ENCODE peak calls at places on chromosome 5, in four cellular contexts. D is AG04450, Y is A549, T is uterus. S is an unnamed sample. For H3K9me3, the result is how much of the 10 kb centered on the place peaks cover.

GRCh38 chr5:58891072-58891970 is 308.4 kb downstream of the RAB3C start:
- DNase-seq in T (peak), D (peak), Y (peak), S (no peak)

GRCh38 chr5:37103302-37103701 is 145.9 kb downstream of the CPLANE1 start:
- DNase-seq in T (no peak), D (no peak), Y (no peak), S (no peak)

GRCh38 chr5:68396722-68397121 is 181.2 kb downstream of the PIK3R1 start:
- DNase-seq in Y (peak), T (no peak), D (no peak), S (no peak)

GRCh38 chr5:53730938-53731337 is 170.5 kb downstream of the NDUFS4 start:
- DNase-seq in D (no peak), Y (no peak), T (no peak), S (no peak)

GRCh38 chr5:145739824-145740223 is 95.3 kb downstream of the PRELID2 start:
- DNase-seq in Y (no peak), D (no peak), T (no peak), S (no peak)

GRCh38 chr5:40385544-40385943 is 294.2 kb upstream of the PTGER4 start:
- DNase-seq in T (no peak), D (peak), Y (no peak), S (no peak)

GRCh38 chr5:130198927-130199326 is 294.7 kb downstream of the CHSY3 start:
- DNase-seq in D (peak), Y (peak), T (no peak), S (no peak)

GRCh38 chr5:95919658-95920057 is 42.0 kb downstream of the ELL2 start:
- DNase-seq in T (no peak), D (no peak), Y (no peak), S (no peak)

GRCh38 chr5:155661859-155662258 is 648.3 kb downstream of the KIF4B start:
- DNase-seq in T (no peak), Y (no peak), D (no peak), S (no peak)

GRCh38 chr5:17374157-17374556 is 123.9 kb upstream of the TAF11L2 start:
- DNase-seq in Y (peak), T (no peak), D (no peak), S (no peak)

GRCh38 chr5:10090074-10090473 is 159.6 kb downstream of the ATPSCKMT start:
- DNase-seq in D (no peak), Y (no peak), T (no peak), S (no peak)

GRCh38 chr5:56522169-56522568 is 289.0 kb upstream of the ANKRD55 start:
- DNase-seq in T (no peak), D (no peak), Y (no peak), S (no peak)
- H3K9me3 ChIP-seq in T (under half), D (under half), Y (under half), S (under half)

GRCh38 chr5:170166101-170166500 is 60.4 kb downstream of the FOXI1 start:
- DNase-seq in D (no peak), T (no peak), Y (no peak), S (no peak)

GRCh38 chr5:170169996-170170395 is 62.8 kb upstream of the C5orf58 start:
- DNase-seq in T (no peak), D (no peak), Y (no peak), S (no peak)

GRCh38 chr5:170164921-170165320 is 59.2 kb downstream of the FOXI1 start:
- DNase-seq in D (no peak), T (no peak), Y (no peak), S (no peak)

GRCh38 chr5:170168797-170169196 is 63.1 kb downstream of the FOXI1 start:
- DNase-seq in D (no peak), T (no peak), Y (no peak), S (no peak)

DNA sequence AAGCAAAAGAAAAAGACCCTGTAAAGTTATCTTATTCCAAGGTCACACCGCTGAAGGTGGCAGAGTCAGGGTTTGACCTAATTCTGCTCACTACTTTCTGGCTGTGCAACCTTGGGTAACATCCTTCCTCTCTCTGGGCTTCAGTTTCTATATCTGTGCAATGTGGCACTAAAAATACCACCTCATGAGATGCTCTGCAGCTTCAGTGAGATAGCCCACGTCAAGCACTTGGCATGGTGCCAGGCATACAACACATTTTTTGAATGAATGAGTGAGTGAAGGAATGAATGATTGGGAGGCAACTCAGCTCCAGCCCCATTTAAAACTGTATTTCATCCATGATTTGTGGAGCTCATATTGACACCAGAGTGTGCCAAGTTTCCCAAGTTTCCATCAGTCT is 62.3 kb downstream of the FOXI1 start:
- DNase-seq in D (no peak), T (no peak), Y (no peak), S (no peak)
- H3K4me3 ChIP-seq in D (no peak), T (no peak), Y (no peak), S (no peak)

DNA sequence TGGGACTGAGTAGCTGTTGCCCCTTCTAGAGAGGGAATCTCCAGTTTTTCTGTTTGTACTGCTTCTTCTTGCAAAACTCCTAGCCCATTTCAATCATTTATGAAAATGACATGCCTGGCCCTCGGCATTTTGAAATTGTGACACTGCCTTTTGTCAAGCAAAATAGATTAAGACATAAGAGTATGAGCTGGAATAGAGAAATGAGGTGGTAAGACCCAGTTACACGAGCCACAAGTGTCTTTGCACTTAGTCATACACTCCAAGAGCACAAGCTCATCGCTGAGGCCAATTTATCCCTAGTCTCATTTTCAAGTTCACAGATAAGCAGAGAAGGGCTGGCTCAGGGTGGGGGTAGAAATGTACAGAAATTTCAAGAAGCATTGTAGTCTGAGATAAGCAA is 40.6 kb upstream of the MAP1B start:
- DNase-seq in T (no peak), Y (peak), D (peak), S (no peak)
- H3K27ac ChIP-seq in T (no peak), Y (peak), D (peak), S (no peak)

GRCh38 chr5:141421489-141421855 is 621 bp downstream of the PCDHGA11 start:
- DNase-seq in T (no peak), Y (no peak), D (no peak), S (no peak)

GRCh38 chr5:141420855-141421488 is at the start of gene PCDHGA11:
- DNase-seq in T (no peak), D (no peak), Y (no peak), S (no peak)

GRCh38 chr5:141427783-141428426 is 2.4 kb upstream of the PCDHGA12 start:
- DNase-seq in Y (no peak), T (no peak), D (no peak), S (no peak)

GRCh38 chr5:141419074-141419880 is 1.6 kb upstream of the PCDHGA11 start:
- DNase-seq in Y (no peak), T (no peak), D (no peak), S (no peak)

GRCh38 chr5:141422742-141423291 is 2.0 kb downstream of the PCDHGA11 start:
- DNase-seq in T (no peak), Y (no peak), D (no peak), S (no peak)
- H3K9me3 ChIP-seq in T (half or more), Y (half or more), D (half or more), S (under half)

GRCh38 chr5:124735169-124735858 is 11.1 kb downstream of the ZNF608 start:
- DNase-seq in Y (no peak), D (no peak), T (peak), S (no peak)

GRCh38 chr5:124734574-124735168 is 11.8 kb downstream of the ZNF608 start:
- DNase-seq in Y (no peak), T (no peak), D (no peak), S (no peak)

GRCh38 chr5:124737651-124738050 is 8.8 kb downstream of the ZNF608 start:
- DNase-seq in D (no peak), T (no peak), Y (no peak), S (no peak)

GRCh38 chr5:124736814-124737186 is 9.6 kb downstream of the ZNF608 start:
- DNase-seq in Y (no peak), T (no peak), D (no peak), S (no peak)

DNA sequence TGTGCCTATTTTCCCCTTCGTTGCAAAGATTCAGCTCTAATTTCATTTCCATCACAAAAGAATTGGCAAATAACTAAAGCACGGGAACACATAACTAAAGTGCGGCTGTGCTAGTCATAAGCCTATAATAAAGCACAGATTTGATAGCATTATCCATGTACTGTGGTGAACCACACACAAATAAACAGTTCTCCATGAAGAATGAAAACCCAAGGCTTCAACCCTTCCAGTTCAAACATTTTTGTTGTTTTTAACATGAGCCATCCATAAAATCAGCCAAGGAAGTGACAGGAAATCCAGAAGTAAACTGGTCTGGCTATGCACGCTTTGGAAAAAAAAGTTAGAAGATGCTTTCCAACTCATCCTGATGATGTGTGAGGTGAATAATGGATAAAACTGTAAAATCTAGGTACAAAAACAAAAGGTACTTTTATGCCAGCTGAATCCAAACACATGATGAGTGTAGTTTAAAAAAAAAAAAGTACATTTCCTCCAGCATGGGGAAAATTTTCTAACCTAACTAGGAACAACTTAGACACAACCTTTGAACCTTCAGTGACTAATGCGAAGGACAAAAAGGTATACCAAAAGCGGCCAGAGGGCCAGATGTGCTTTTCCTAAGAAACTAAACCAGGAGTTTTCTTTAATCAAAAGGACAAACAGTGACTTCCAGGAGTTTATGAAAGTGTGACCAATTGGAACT is 10.2 kb downstream of the ZNF608 start:
- DNase-seq in Y (no peak), T (no peak), D (peak), S (no peak)
- H3K4me3 ChIP-seq in Y (no peak), T (no peak), D (peak), S (no peak)

GRCh38 chr5:149061341-149061740 is 1.5 kb downstream of the SH3TC2 start:
- DNase-seq in T (no peak), Y (no peak), D (no peak), S (no peak)

GRCh38 chr5:149063017-149063687 is at the start of gene SH3TC2:
- DNase-seq in D (no peak), Y (peak), T (no peak), S (no peak)

GRCh38 chr5:149063901-149064478 is 1.1 kb upstream of the SH3TC2 start:
- DNase-seq in D (no peak), T (no peak), Y (no peak), S (no peak)

GRCh38 chr5:149060325-149060724 is 2.5 kb downstream of the SH3TC2 start:
- DNase-seq in D (no peak), Y (no peak), T (no peak), S (no peak)

GRCh38 chr5:149062371-149063016 is 368 bp downstream of the SH3TC2 start:
- DNase-seq in D (no peak), Y (peak), T (no peak), S (no peak)
- H3K27ac ChIP-seq in D (peak), Y (peak), T (peak), S (no peak)

DNA sequence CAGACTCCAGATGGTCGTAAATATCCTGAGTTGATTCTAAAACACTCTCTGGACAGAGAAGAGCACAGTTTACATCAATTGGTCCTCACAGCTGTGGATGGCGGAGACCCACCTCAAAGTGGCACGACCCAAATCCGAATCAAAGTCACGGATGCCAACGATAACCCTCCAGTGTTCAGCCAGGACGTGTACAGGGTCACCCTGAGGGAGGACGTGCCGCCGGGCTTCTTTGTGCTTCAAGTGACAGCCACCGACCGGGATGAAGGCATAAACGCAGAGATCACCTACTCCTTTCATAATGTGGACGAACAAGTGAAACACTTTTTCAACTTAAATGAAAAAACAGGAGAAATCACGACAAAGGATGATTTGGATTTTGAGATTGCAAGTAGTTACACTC is 891 bp downstream of the PCDHGB2 start:
- DNase-seq in D (no peak), T (no peak), Y (no peak), S (no peak)
- H3K9me3 ChIP-seq in D (half or more), T (half or more), Y (half or more), S (under half)

GRCh38 chr5:126370796-126371718 is 52.2 kb upstream of the GRAMD2B start:
- DNase-seq in D (no peak), T (no peak), Y (peak), S (no peak)
- H3K4me3 ChIP-seq in D (no peak), T (no peak), Y (peak), S (no peak)

GRCh38 chr5:5363045-5363444 is 59.4 kb upstream of the ICE1 start:
- DNase-seq in Y (no peak), T (no peak), D (no peak), S (no peak)

GRCh38 chr5:5359623-5360022 is 62.9 kb upstream of the ICE1 start:
- DNase-seq in D (no peak), T (no peak), Y (no peak), S (no peak)

GRCh38 chr5:5364932-5365331 is 57.5 kb upstream of the ICE1 start:
- DNase-seq in D (no peak), T (no peak), Y (no peak), S (no peak)

GRCh38 chr5:5360363-5360762 is 62.1 kb upstream of the ICE1 start:
- DNase-seq in T (no peak), Y (no peak), D (no peak), S (no peak)

DNA sequence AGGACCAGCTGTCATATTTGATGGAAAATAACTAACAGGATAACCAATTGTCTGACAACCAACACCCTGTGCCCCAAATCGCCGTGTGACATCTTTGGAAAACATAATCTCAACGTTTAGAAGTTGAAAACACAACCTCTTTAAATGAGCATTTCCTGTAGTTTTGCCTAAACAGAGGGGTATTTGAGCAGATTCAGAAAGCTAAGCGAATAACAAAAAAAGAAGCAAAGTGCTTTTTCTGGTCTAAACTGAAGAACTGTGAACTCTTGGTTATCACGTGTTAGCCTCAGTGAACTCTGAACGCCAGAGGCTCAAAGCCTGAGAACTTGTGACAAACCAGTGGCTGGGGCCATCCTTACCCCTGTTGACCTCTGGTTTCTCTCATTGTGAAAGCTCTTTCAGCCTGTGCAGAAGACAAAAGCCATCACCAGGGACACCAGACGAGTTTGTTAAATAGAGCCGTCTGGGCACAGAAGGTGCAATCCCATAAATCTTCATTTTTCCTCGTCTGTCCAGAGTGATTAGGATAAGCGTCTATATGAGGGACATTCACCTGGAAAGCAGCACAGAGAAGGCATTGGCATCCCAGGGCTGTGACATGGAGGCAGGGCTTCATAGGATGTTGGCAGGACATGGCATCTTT is 61.5 kb upstream of the ICE1 start:
- DNase-seq in D (no peak), T (no peak), Y (no peak), S (no peak)
- H3K27ac ChIP-seq in D (no peak), T (no peak), Y (no peak), S (no peak)

GRCh38 chr5:142320851-142321560 is 3.8 kb downstream of the SPRY4 start:
- DNase-seq in D (no peak), T (no peak), Y (no peak), S (no peak)

GRCh38 chr5:142319560-142320426 is 5.0 kb downstream of the SPRY4 start:
- DNase-seq in D (no peak), Y (no peak), T (no peak), S (no peak)

GRCh38 chr5:142317673-142318261 is 7.1 kb downstream of the SPRY4 start:
- DNase-seq in D (no peak), Y (no peak), T (no peak), S (no peak)

GRCh38 chr5:142320427-142320732 is 4.4 kb downstream of the SPRY4 start:
- DNase-seq in T (no peak), Y (no peak), D (no peak), S (no peak)

GRCh38 chr5:142319105-142319504 is 5.7 kb downstream of the SPRY4 start:
- DNase-seq in D (no peak), Y (no peak), T (no peak), S (no peak)
- H3K9me3 ChIP-seq in D (under half), Y (under half), T (under half), S (under half)